ENCODE peak calls at places on chromosomes 3 and 15, in six cellular contexts. One of them, this sample, is unnamed.

GRCh38 chr3:57098418-57099310 is 38.2 kb downstream of the SPATA12 start:
- DNase-seq in adrenal gland: no peak
- DNase-seq in neuronal stem cell: no peak
- DNase-seq in tibial nerve: no peak
- DNase-seq in vagina: no peak
- DNase-seq in right cardiac atrium: no peak
- DNase-seq in this sample: no peak

GRCh38 chr15:47027322-47027946 is 689.9 kb upstream of the SEMA6D start:
- DNase-seq in tibial nerve: no peak
- DNase-seq in vagina: no peak
- DNase-seq in right cardiac atrium: no peak
- DNase-seq in adrenal gland: no peak
- DNase-seq in neuronal stem cell: no peak
- DNase-seq in this sample: no peak

GRCh38 chr3:5188419-5189405 is 1.2 kb downstream of the EDEM1 start:
- DNase-seq in neuronal stem cell: peak
- DNase-seq in right cardiac atrium: no peak
- DNase-seq in tibial nerve: no peak
- DNase-seq in vagina: no peak
- DNase-seq in adrenal gland: peak
- DNase-seq in this sample: peak

GRCh38 chr15:65081270-65081669 is 4.7 kb downstream of the KBTBD13 start:
- DNase-seq in neuronal stem cell: no peak
- DNase-seq in tibial nerve: no peak
- DNase-seq in adrenal gland: no peak
- DNase-seq in vagina: no peak
- DNase-seq in right cardiac atrium: no peak
- DNase-seq in this sample: peak

GRCh38 chr3:109023656-109024254 is 70.1 kb upstream of the GUCA1C start:
- DNase-seq in right cardiac atrium: peak
- DNase-seq in vagina: no peak
- DNase-seq in adrenal gland: peak
- DNase-seq in tibial nerve: peak
- DNase-seq in neuronal stem cell: peak
- DNase-seq in this sample: peak

GRCh38 chr3:62117903-62118548 is 255.3 kb downstream of the FEZF2 start:
- DNase-seq in adrenal gland: no peak
- DNase-seq in neuronal stem cell: no peak
- DNase-seq in vagina: no peak
- DNase-seq in right cardiac atrium: no peak
- DNase-seq in tibial nerve: no peak
- DNase-seq in this sample: no peak

GRCh38 chr15:74642328-74642723 is 26.7 kb downstream of the CLK3 start:
- DNase-seq in right cardiac atrium: no peak
- DNase-seq in neuronal stem cell: no peak
- DNase-seq in adrenal gland: no peak
- DNase-seq in vagina: peak
- DNase-seq in tibial nerve: no peak
- DNase-seq in this sample: no peak

GRCh38 chr3:79146024-79146423 is 621.8 kb downstream of the ROBO1 start:
- DNase-seq in vagina: no peak
- DNase-seq in adrenal gland: no peak
- DNase-seq in neuronal stem cell: no peak
- DNase-seq in right cardiac atrium: no peak
- DNase-seq in tibial nerve: no peak
- DNase-seq in this sample: no peak

GRCh38 chr15:74464897-74465296 is 3.9 kb upstream of the UBL7 start:
- DNase-seq in tibial nerve: no peak
- DNase-seq in vagina: no peak
- DNase-seq in adrenal gland: no peak
- DNase-seq in neuronal stem cell: no peak
- DNase-seq in right cardiac atrium: no peak
- DNase-seq in this sample: no peak

GRCh38 chr3:128554465-128555097 is 61.6 kb upstream of the GATA2 start:
- DNase-seq in adrenal gland: no peak
- DNase-seq in right cardiac atrium: no peak
- DNase-seq in vagina: no peak
- DNase-seq in tibial nerve: no peak
- DNase-seq in neuronal stem cell: no peak
- DNase-seq in this sample: no peak

GRCh38 chr15:55853134-55853533 is 110.2 kb upstream of the PRTG start:
- DNase-seq in vagina: no peak
- DNase-seq in neuronal stem cell: no peak
- DNase-seq in adrenal gland: no peak
- DNase-seq in tibial nerve: no peak
- DNase-seq in right cardiac atrium: no peak
- DNase-seq in this sample: no peak

GRCh38 chr3:185813691-185814215 is 11.1 kb downstream of the IGF2BP2 start:
- DNase-seq in right cardiac atrium: no peak
- DNase-seq in vagina: no peak
- DNase-seq in neuronal stem cell: no peak
- DNase-seq in tibial nerve: no peak
- DNase-seq in adrenal gland: no peak
- DNase-seq in this sample: no peak

GRCh38 chr3:49171119-49171774 is at the start of gene KLHDC8B:
- DNase-seq in right cardiac atrium: peak
- DNase-seq in tibial nerve: peak
- DNase-seq in vagina: no peak
- DNase-seq in adrenal gland: peak
- DNase-seq in neuronal stem cell: peak
- DNase-seq in this sample: peak

GRCh38 chr3:77039606-77040553 is at the start of gene ROBO2:
- DNase-seq in right cardiac atrium: peak
- DNase-seq in tibial nerve: no peak
- DNase-seq in vagina: no peak
- DNase-seq in neuronal stem cell: peak
- DNase-seq in adrenal gland: peak
- DNase-seq in this sample: peak

GRCh38 chr3:4417449-4417848 is 49.6 kb downstream of the SUMF1 start:
- DNase-seq in vagina: no peak
- DNase-seq in tibial nerve: no peak
- DNase-seq in right cardiac atrium: no peak
- DNase-seq in neuronal stem cell: no peak
- DNase-seq in adrenal gland: no peak
- DNase-seq in this sample: no peak

GRCh38 chr15:60363024-60363674 is 34.6 kb downstream of the ANXA2 start:
- DNase-seq in right cardiac atrium: no peak
- DNase-seq in adrenal gland: no peak
- DNase-seq in vagina: no peak
- DNase-seq in neuronal stem cell: no peak
- DNase-seq in tibial nerve: no peak
- DNase-seq in this sample: no peak

GRCh38 chr15:70555713-70556112 is 207.6 kb downstream of the UACA start:
- DNase-seq in tibial nerve: no peak
- DNase-seq in neuronal stem cell: no peak
- DNase-seq in vagina: no peak
- DNase-seq in adrenal gland: no peak
- DNase-seq in right cardiac atrium: no peak
- DNase-seq in this sample: no peak

GRCh38 chr15:39077998-39078397 is 502.9 kb upstream of the THBS1 start:
- DNase-seq in tibial nerve: no peak
- DNase-seq in vagina: no peak
- DNase-seq in neuronal stem cell: no peak
- DNase-seq in right cardiac atrium: no peak
- DNase-seq in adrenal gland: no peak
- DNase-seq in this sample: no peak

GRCh38 chr3:113438224-113438623 is 3.1 kb downstream of the CFAP44 start:
- DNase-seq in adrenal gland: no peak
- DNase-seq in right cardiac atrium: no peak
- DNase-seq in tibial nerve: no peak
- DNase-seq in vagina: no peak
- DNase-seq in neuronal stem cell: no peak
- DNase-seq in this sample: no peak

GRCh38 chr3:43025423-43025822 is 46.3 kb downstream of the GASK1A start:
- DNase-seq in right cardiac atrium: no peak
- DNase-seq in tibial nerve: no peak
- DNase-seq in adrenal gland: no peak
- DNase-seq in vagina: peak
- DNase-seq in neuronal stem cell: peak
- DNase-seq in this sample: no peak

GRCh38 chr3:15291589-15292541 is 40.5 kb downstream of the SH3BP5 start:
- DNase-seq in right cardiac atrium: no peak
- DNase-seq in tibial nerve: no peak
- DNase-seq in adrenal gland: no peak
- DNase-seq in vagina: no peak
- DNase-seq in neuronal stem cell: no peak
- DNase-seq in this sample: no peak

GRCh38 chr3:101676219-101676764 is 640 bp downstream of the ZBTB11 start:
- DNase-seq in right cardiac atrium: peak
- DNase-seq in vagina: peak
- DNase-seq in neuronal stem cell: peak
- DNase-seq in adrenal gland: peak
- DNase-seq in tibial nerve: peak
- DNase-seq in this sample: peak

GRCh38 chr15:92451225-92451825 is 57.6 kb downstream of the ST8SIA2 start:
- DNase-seq in neuronal stem cell: no peak
- DNase-seq in right cardiac atrium: no peak
- DNase-seq in adrenal gland: no peak
- DNase-seq in vagina: no peak
- DNase-seq in tibial nerve: no peak
- DNase-seq in this sample: no peak

GRCh38 chr3:53072653-53073552 is 27.0 kb upstream of the SFMBT1 start:
- DNase-seq in adrenal gland: peak
- DNase-seq in tibial nerve: peak
- DNase-seq in vagina: no peak
- DNase-seq in right cardiac atrium: peak
- DNase-seq in neuronal stem cell: peak
- DNase-seq in this sample: peak

GRCh38 chr3:24359102-24359501 is 135.5 kb downstream of the THRB start:
- DNase-seq in tibial nerve: no peak
- DNase-seq in right cardiac atrium: no peak
- DNase-seq in neuronal stem cell: no peak
- DNase-seq in adrenal gland: no peak
- DNase-seq in vagina: no peak
- DNase-seq in this sample: no peak

GRCh38 chr3:160006282-160007163 is 17.9 kb downstream of the IL12A start:
- DNase-seq in right cardiac atrium: peak
- DNase-seq in adrenal gland: peak
- DNase-seq in vagina: no peak
- DNase-seq in tibial nerve: peak
- DNase-seq in neuronal stem cell: peak
- DNase-seq in this sample: peak

GRCh38 chr3:72338942-72339749 is 509.1 kb downstream of the SHQ1 start:
- DNase-seq in tibial nerve: no peak
- DNase-seq in right cardiac atrium: peak
- DNase-seq in vagina: no peak
- DNase-seq in neuronal stem cell: no peak
- DNase-seq in adrenal gland: peak
- DNase-seq in this sample: peak

GRCh38 chr3:183484676-183485075 is 56.3 kb upstream of the MCF2L2 start:
- DNase-seq in tibial nerve: no peak
- DNase-seq in adrenal gland: no peak
- DNase-seq in vagina: peak
- DNase-seq in right cardiac atrium: no peak
- DNase-seq in neuronal stem cell: no peak
- DNase-seq in this sample: no peak

GRCh38 chr3:194423317-194423716 is 24.3 kb upstream of the GP5 start:
- DNase-seq in neuronal stem cell: no peak
- DNase-seq in adrenal gland: no peak
- DNase-seq in vagina: no peak
- DNase-seq in tibial nerve: no peak
- DNase-seq in right cardiac atrium: no peak
- DNase-seq in this sample: peak

GRCh38 chr3:40780801-40781406 is 256.1 kb downstream of the ZNF621 start:
- DNase-seq in neuronal stem cell: peak
- DNase-seq in right cardiac atrium: peak
- DNase-seq in vagina: no peak
- DNase-seq in adrenal gland: no peak
- DNase-seq in tibial nerve: peak
- DNase-seq in this sample: peak

GRCh38 chr3:40247714-40248113 is 61.8 kb upstream of the EIF1B start:
- DNase-seq in right cardiac atrium: no peak
- DNase-seq in tibial nerve: no peak
- DNase-seq in adrenal gland: no peak
- DNase-seq in neuronal stem cell: no peak
- DNase-seq in vagina: no peak
- DNase-seq in this sample: no peak

GRCh38 chr15:57752426-57752825 is 45.9 kb downstream of the POLR2M start:
- DNase-seq in adrenal gland: no peak
- DNase-seq in tibial nerve: no peak
- DNase-seq in vagina: no peak
- DNase-seq in neuronal stem cell: no peak
- DNase-seq in right cardiac atrium: peak
- DNase-seq in this sample: no peak
- H3K4me3 ChIP-seq in adrenal gland: no peak
- H3K4me3 ChIP-seq in tibial nerve: no peak
- H3K4me3 ChIP-seq in vagina: peak
- H3K4me3 ChIP-seq in neuronal stem cell: no peak
- H3K4me3 ChIP-seq in right cardiac atrium: no peak
- H3K4me3 ChIP-seq in this sample: no peak

GRCh38 chr3:147257972-147258371 is 148.4 kb downstream of the ZIC4 start:
- DNase-seq in tibial nerve: no peak
- DNase-seq in vagina: no peak
- DNase-seq in adrenal gland: no peak
- DNase-seq in right cardiac atrium: no peak
- DNase-seq in neuronal stem cell: no peak
- DNase-seq in this sample: no peak
- H3K27ac ChIP-seq in tibial nerve: no peak
- H3K27ac ChIP-seq in vagina: no peak
- H3K27ac ChIP-seq in adrenal gland: no peak
- H3K27ac ChIP-seq in right cardiac atrium: no peak
- H3K27ac ChIP-seq in neuronal stem cell: no peak
- H3K27ac ChIP-seq in this sample: no peak

GRCh38 chr3:188396900-188397299 is 242.9 kb downstream of the LPP start:
- DNase-seq in tibial nerve: no peak
- DNase-seq in vagina: no peak
- DNase-seq in neuronal stem cell: no peak
- DNase-seq in adrenal gland: peak
- DNase-seq in right cardiac atrium: no peak
- DNase-seq in this sample: no peak
- H3K4me3 ChIP-seq in tibial nerve: no peak
- H3K4me3 ChIP-seq in vagina: no peak
- H3K4me3 ChIP-seq in neuronal stem cell: no peak
- H3K4me3 ChIP-seq in adrenal gland: no peak
- H3K4me3 ChIP-seq in right cardiac atrium: peak
- H3K4me3 ChIP-seq in this sample: no peak

GRCh38 chr3:66010348-66011097 is 28.2 kb downstream of the MAGI1 start:
- DNase-seq in adrenal gland: no peak
- DNase-seq in neuronal stem cell: no peak
- DNase-seq in right cardiac atrium: no peak
- DNase-seq in vagina: no peak
- DNase-seq in tibial nerve: no peak
- DNase-seq in this sample: peak

GRCh38 chr3:66014641-66015040 is 24.1 kb downstream of the MAGI1 start:
- DNase-seq in adrenal gland: no peak
- DNase-seq in right cardiac atrium: no peak
- DNase-seq in vagina: no peak
- DNase-seq in tibial nerve: no peak
- DNase-seq in neuronal stem cell: no peak
- DNase-seq in this sample: no peak

GRCh38 chr3:66014056-66014455 is 24.7 kb downstream of the MAGI1 start:
- DNase-seq in tibial nerve: no peak
- DNase-seq in neuronal stem cell: no peak
- DNase-seq in adrenal gland: no peak
- DNase-seq in vagina: no peak
- DNase-seq in right cardiac atrium: no peak
- DNase-seq in this sample: no peak

GRCh38 chr3:66012711-66013110 is 26.0 kb downstream of the MAGI1 start:
- DNase-seq in right cardiac atrium: no peak
- DNase-seq in neuronal stem cell: no peak
- DNase-seq in vagina: no peak
- DNase-seq in adrenal gland: no peak
- DNase-seq in tibial nerve: no peak
- DNase-seq in this sample: no peak

GRCh38 chr3:66011098-66011655 is 27.5 kb downstream of the MAGI1 start:
- DNase-seq in adrenal gland: no peak
- DNase-seq in right cardiac atrium: no peak
- DNase-seq in vagina: no peak
- DNase-seq in tibial nerve: no peak
- DNase-seq in neuronal stem cell: no peak
- DNase-seq in this sample: no peak
- H3K27ac ChIP-seq in adrenal gland: no peak
- H3K27ac ChIP-seq in right cardiac atrium: peak
- H3K27ac ChIP-seq in vagina: peak
- H3K27ac ChIP-seq in tibial nerve: no peak
- H3K27ac ChIP-seq in neuronal stem cell: no peak
- H3K27ac ChIP-seq in this sample: peak